ENCODE peak calls at places on chromosomes 6 and 20, in eight cellular contexts. Q, N, S, D, H, L, C and K are unnamed samples.

GRCh38 chr6:946546-946945 is 253.6 kb upstream of the EXOC2 start:
- DNase-seq in Q (no peak), N (no peak), S (no peak), D (no peak), H (no peak), L (no peak), C (no peak), K (no peak)

GRCh38 chr20:1336699-1337387 is 7.9 kb upstream of the SDCBP2 start:
- DNase-seq in Q (no peak), N (no peak), S (no peak), D (no peak), H (peak; percentile 56), L (no peak), C (peak; percentile 88), K (peak; percentile 86)

GRCh38 chr20:41329435-41330342 is 10.9 kb upstream of the LPIN3 start:
- DNase-seq in Q (peak; percentile 86), N (peak; percentile 53), S (peak; percentile 59), D (peak; percentile 72), H (peak; percentile 51), L (no peak), C (peak; percentile 82), K (peak; percentile 74)

GRCh38 chr6:16972535-16972934 is 129.3 kb upstream of the STMND1 start:
- DNase-seq in Q (no peak), N (no peak), S (no peak), D (no peak), H (no peak), L (no peak), C (no peak), K (no peak)

GRCh38 chr20:47152078-47152477 is 204.4 kb downstream of the ZMYND8 start:
- DNase-seq in Q (no peak), N (no peak), S (no peak), D (no peak), H (no peak), L (no peak), C (no peak), K (no peak)

GRCh38 chr20:8147476-8147875 is 15.4 kb downstream of the PLCB1 start:
- DNase-seq in Q (no peak), N (no peak), S (no peak), D (no peak), H (no peak), L (no peak), C (no peak), K (no peak)

GRCh38 chr6:53793318-53793975 is 1.4 kb upstream of the LRRC1 start:
- DNase-seq in Q (peak; percentile 4), N (peak; percentile 19), S (peak; percentile 77), D (peak; percentile 37), H (peak; percentile 79), L (peak; percentile 35), C (no peak), K (peak; percentile 17)

GRCh38 chr6:11987390-11987789 is 24.7 kb upstream of the HIVEP1 start:
- DNase-seq in Q (no peak), N (no peak), S (no peak), D (no peak), H (no peak), L (no peak), C (no peak), K (no peak)

GRCh38 chr6:157169656-157170055 is 153.7 kb downstream of the TMEM242 start:
- DNase-seq in Q (no peak), N (no peak), S (no peak), D (no peak), H (no peak), L (no peak), C (no peak), K (peak; percentile 43)

GRCh38 chr6:138540468-138540867 is 41.2 kb upstream of the NHSL1 start:
- DNase-seq in Q (no peak), N (no peak), S (no peak), D (no peak), H (no peak), L (no peak), C (no peak), K (no peak)

GRCh38 chr6:2684059-2684749 is 66.5 kb downstream of the MYLK4 start:
- DNase-seq in Q (no peak), N (no peak), S (no peak), D (no peak), H (no peak), L (no peak), C (no peak), K (no peak)